ENCODE peak calls at places on chromosomes 1 and 21, in six cellular contexts. N is substantia nigra, G is Daoy, Y is fibroblast of mammary gland, R is WTC11, L is lower lobe of right lung. V is an unnamed sample.

GRCh38 chr1:92623187-92623778 is 136.6 kb upstream of the GFI1 start:
- DNase-seq in N (no peak), G (no peak), R (no peak), L (no peak), Y (peak), V (peak)

GRCh38 chr1:53592521-53592982 is 133.4 kb downstream of the DMRTB1 start:
- DNase-seq in R (peak), L (peak), G (no peak), N (no peak), Y (peak), V (no peak)

GRCh38 chr1:202315576-202316168 is 26.1 kb downstream of the UBE2T start:
- DNase-seq in Y (peak), N (peak), R (peak), L (peak), G (peak), V (peak)

GRCh38 chr1:151002006-151002405 is 4.7 kb downstream of the MINDY1 start:
- DNase-seq in G (no peak), N (no peak), R (no peak), L (no peak), Y (no peak), V (no peak)

GRCh38 chr1:170360601-170361000 is 171.4 kb upstream of the GORAB start:
- DNase-seq in R (no peak), G (peak), Y (no peak), N (no peak), L (no peak), V (no peak)

GRCh38 chr1:153842006-153842471 is 66.8 kb downstream of the SLC27A3 start:
- DNase-seq in G (no peak), N (no peak), Y (peak), R (no peak), L (no peak), V (peak)

GRCh38 chr1:242876021-242876420 is 351.5 kb upstream of the PLD5 start:
- DNase-seq in G (no peak), R (no peak), L (no peak), Y (no peak), N (no peak), V (no peak)

GRCh38 chr1:36889846-36890245 is 144.5 kb downstream of the GRIK3 start:
- DNase-seq in Y (no peak), L (no peak), G (no peak), N (no peak), R (no peak), V (no peak)

GRCh38 chr21:42777757-42778344 is 101.5 kb downstream of the WDR4 start:
- DNase-seq in G (peak), L (peak), Y (no peak), R (no peak), N (peak), V (no peak)

GRCh38 chr1:26126321-26127084 is 14.9 kb downstream of the PDIK1L start:
- DNase-seq in N (no peak), G (peak), L (no peak), R (no peak), Y (peak), V (no peak)

GRCh38 chr1:99758073-99758511 is 8.3 kb downstream of the FRRS1 start:
- DNase-seq in L (no peak), N (no peak), G (no peak), R (no peak), Y (peak), V (no peak)

GRCh38 chr21:30227633-30228404 is 11.9 kb upstream of the CLDN8 start:
- DNase-seq in N (no peak), Y (peak), G (peak), R (no peak), L (no peak), V (no peak)

GRCh38 chr1:36486436-36487335 is 4.0 kb upstream of the CSF3R start:
- DNase-seq in N (no peak), R (no peak), Y (no peak), G (no peak), L (peak), V (peak)

GRCh38 chr1:115411388-115412063 is 73.5 kb upstream of the NGF start:
- DNase-seq in N (no peak), G (peak), L (no peak), Y (peak), R (no peak), V (no peak)

GRCh38 chr21:41924355-41924754 is 29.5 kb downstream of the C2CD2 start:
- DNase-seq in R (no peak), L (no peak), Y (peak), N (no peak), G (no peak), V (no peak)

GRCh38 chr1:115651391-115651790 is 9.6 kb downstream of the VANGL1 start:
- DNase-seq in G (no peak), L (no peak), N (no peak), R (no peak), Y (no peak), V (no peak)

GRCh38 chr1:83857108-83857507 is 141.8 kb downstream of the TTLL7 start:
- DNase-seq in G (peak), Y (peak), N (no peak), L (no peak), R (no peak), V (peak)

GRCh38 chr1:214400136-214400535 is 119.2 kb downstream of the SMYD2 start:
- DNase-seq in G (peak), N (no peak), R (no peak), Y (no peak), L (no peak), V (no peak)

GRCh38 chr1:160548960-160549664 is 26.1 kb upstream of the SLAMF6 start:
- DNase-seq in Y (no peak), G (no peak), N (no peak), L (no peak), R (no peak), V (no peak)

GRCh38 chr21:25925064-25925463 is 190.3 kb downstream of the GABPA start:
- DNase-seq in Y (peak), G (no peak), R (no peak), N (no peak), L (no peak), V (no peak)